ENCODE peak calls at places on chromosomes 7 and 10, in nine cellular contexts. D is anterior cingulate cortex; Q is NCI-H2029; T is sciatic nerve; B is activated gamma-delta T cell treated with Interleukin-2 at 50 U/mL for 16 hours; I is erythroblast; C is central memory CD4-positive, alpha-beta T cell; S is stimulated activated CD8-positive, alpha-beta memory T cell treated with anti-CD3 and anti-CD28 coated beads, Interleukin-15, amount 100 ng/mL, for 48 hours; V is left lobe of liver. R is an unnamed sample.

GRCh38 chr10:42981358-42982236 is 95.3 kb upstream of the RET start:
- DNase-seq in D (no peak), Q (no peak), T (peak; percentile 36), B (no peak), I (peak; percentile 38), C (no peak), S (no peak), V (peak; percentile 33), R (peak; percentile 88)

GRCh38 chr10:6665847-6666246 is 85.8 kb upstream of the PRKCQ start:
- DNase-seq in D (no peak), Q (no peak), T (no peak), B (peak; percentile 40), I (no peak), C (peak; percentile 69), S (peak; percentile 38), V (no peak), R (no peak)

GRCh38 chr7:985127-985416 is 2.1 kb downstream of the CYP2W1 start:
- DNase-seq in D (no peak), Q (no peak), T (no peak), B (no peak), I (no peak), C (no peak), S (no peak), V (no peak), R (no peak)

GRCh38 chr10:105542401-105542800 is 901.3 kb downstream of the SORCS3 start:
- DNase-seq in D (no peak), Q (no peak), T (no peak), B (no peak), I (no peak), C (no peak), S (no peak), V (no peak), R (no peak)

GRCh38 chr10:49474901-49475300 is 64.0 kb downstream of the ERCC6 start:
- DNase-seq in D (no peak), Q (no peak), T (no peak), B (no peak), I (no peak), C (no peak), S (no peak), V (no peak), R (no peak)

GRCh38 chr7:138556771-138557484 is 96.9 kb downstream of the TRIM24 start:
- DNase-seq in D (no peak), Q (no peak), T (no peak), B (no peak), I (peak; percentile 50), C (no peak), S (no peak), V (no peak), R (no peak)

GRCh38 chr7:32070406-32071360 is at the start of gene PDE1C:
- DNase-seq in D (peak; percentile 49), Q (no peak), T (no peak), B (no peak), I (no peak), C (no peak), S (no peak), V (no peak), R (no peak)

GRCh38 chr7:21352540-21353387 is 75.1 kb upstream of the SP4 start:
- DNase-seq in D (no peak), Q (no peak), T (no peak), B (no peak), I (peak; percentile 29), C (peak; percentile 41), S (no peak), V (no peak), R (no peak)

GRCh38 chr10:69051303-69051702 is 36.6 kb upstream of the SRGN start:
- DNase-seq in D (no peak), Q (no peak), T (no peak), B (no peak), I (no peak), C (no peak), S (no peak), V (no peak), R (no peak)

GRCh38 chr10:80149123-80149522 is 16.6 kb downstream of the PLAC9 start:
- DNase-seq in D (no peak), Q (no peak), T (no peak), B (no peak), I (no peak), C (no peak), S (no peak), V (no peak), R (no peak)

GRCh38 chr7:84283798-84284197 is 89.2 kb upstream of the SEMA3A start:
- DNase-seq in D (no peak), Q (no peak), T (no peak), B (no peak), I (no peak), C (no peak), S (no peak), V (no peak), R (no peak)

GRCh38 chr7:1815051-1815481 is 145.0 kb downstream of the ELFN1 start:
- DNase-seq in D (no peak), Q (no peak), T (no peak), B (no peak), I (no peak), C (no peak), S (no peak), V (no peak), R (no peak)

GRCh38 chr10:59748834-59749233 is 4.4 kb downstream of the MRLN start:
- DNase-seq in D (no peak), Q (no peak), T (no peak), B (no peak), I (no peak), C (no peak), S (no peak), V (no peak), R (no peak)

GRCh38 chr10:77604941-77605351 is 32.7 kb downstream of the KCNMA1 start:
- DNase-seq in D (no peak), Q (peak; percentile 25), T (no peak), B (no peak), I (no peak), C (no peak), S (no peak), V (no peak), R (no peak)

GRCh38 chr7:42913591-42913990 is 1.7 kb upstream of the C7orf25 start:
- DNase-seq in D (no peak), Q (no peak), T (no peak), B (no peak), I (peak; percentile 10), C (no peak), S (no peak), V (no peak), R (no peak)

GRCh38 chr7:106561657-106562411 is 99.1 kb downstream of the CCDC71L start:
- DNase-seq in D (no peak), Q (no peak), T (no peak), B (no peak), I (no peak), C (no peak), S (no peak), V (no peak), R (no peak)

GRCh38 chr7:88835147-88835728 is 39.7 kb upstream of the TEX47 start:
- DNase-seq in D (no peak), Q (no peak), T (no peak), B (no peak), I (peak; percentile 43), C (no peak), S (no peak), V (no peak), R (no peak)

GRCh38 chr10:74778436-74779094 is 47.8 kb upstream of the KAT6B start:
- DNase-seq in D (no peak), Q (no peak), T (no peak), B (no peak), I (no peak), C (no peak), S (no peak), V (no peak), R (no peak)

GRCh38 chr10:132687893-132688579 is 97.9 kb downstream of the NKX6-2 start:
- DNase-seq in D (no peak), Q (no peak), T (peak; percentile 33), B (no peak), I (no peak), C (no peak), S (no peak), V (no peak), R (no peak)

GRCh38 chr10:110273474-110273873 is 31.2 kb downstream of the SMNDC1 start:
- DNase-seq in D (peak; percentile 25), Q (peak; percentile 0), T (peak; percentile 71), B (no peak), I (peak; percentile 60), C (peak; percentile 34), S (no peak), V (peak; percentile 75), R (no peak)

GRCh38 chr7:390761-391410 is 100.9 kb downstream of the FOXL3 start:
- DNase-seq in D (no peak), Q (no peak), T (no peak), B (no peak), I (no peak), C (no peak), S (no peak), V (peak; percentile 31), R (peak; percentile 88)

GRCh38 chr7:105829681-105830322 is 46.6 kb downstream of the ATXN7L1 start:
- DNase-seq in D (no peak), Q (no peak), T (no peak), B (no peak), I (no peak), C (no peak), S (no peak), V (no peak), R (no peak)

GRCh38 chr10:127345231-127345965 is 149.0 kb upstream of the INSYN2A start:
- DNase-seq in D (no peak), Q (peak; percentile 21), T (no peak), B (no peak), I (no peak), C (no peak), S (no peak), V (no peak), R (no peak)

GRCh38 chr10:91798736-91799579 is 732 bp downstream of the TNKS2 start:
- DNase-seq in D (no peak), Q (no peak), T (peak; percentile 68), B (peak; percentile 50), I (peak; percentile 70), C (peak; percentile 69), S (no peak), V (peak; percentile 55), R (no peak)

GRCh38 chr10:82497451-82497850 is 622.5 kb downstream of the NRG3 start:
- DNase-seq in D (no peak), Q (no peak), T (no peak), B (no peak), I (no peak), C (no peak), S (no peak), V (no peak), R (no peak)

R was measured in mesenteric fat pad.